ENCODE peak calls at places on chromosomes 11 and 22, in five cellular contexts. N is OCI-LY7, K is colonic mucosa, B is adrenal gland, Q is uterus. P is an unnamed sample.

GRCh38 chr11:121543981-121544380 is 91.2 kb upstream of the SORL1-AS1 start:
- DNase-seq in N (peak; percentile 35), K (no peak), B (no peak), Q (no peak), P (no peak)

GRCh38 chr11:34542085-34542484 is 28.5 kb upstream of the ELF5 start:
- DNase-seq in N (no peak), K (no peak), B (no peak), Q (no peak), P (no peak)

GRCh38 chr11:57597461-57597892 is at the start of gene SERPING1:
- DNase-seq in N (no peak), K (peak; percentile 48), B (peak; percentile 32), Q (peak; percentile 91), P (peak; percentile 43)

GRCh38 chr11:119684361-119685072 is 44.5 kb downstream of the NECTIN1 start:
- DNase-seq in N (no peak), K (no peak), B (no peak), Q (no peak), P (no peak)

GRCh38 chr22:21044931-21045584 is 688 bp upstream of the LRRC74B start:
- DNase-seq in N (no peak), K (no peak), B (peak; percentile 43), Q (no peak), P (no peak)

GRCh38 chr22:22820626-22821025 is 67.0 kb upstream of the IGLL5 start:
- DNase-seq in N (peak; percentile 72), K (no peak), B (no peak), Q (no peak), P (no peak)

GRCh38 chr11:2287102-2287501 is 14.6 kb downstream of the C11orf21 start:
- DNase-seq in N (no peak), K (no peak), B (no peak), Q (no peak), P (peak; percentile 31)

GRCh38 chr22:29833392-29833949 is 4.6 kb downstream of the ASCC2 start:
- DNase-seq in N (no peak), K (no peak), B (no peak), Q (no peak), P (no peak)

GRCh38 chr11:36566407-36567053 is 1.3 kb upstream of the RAG1 start:
- DNase-seq in N (no peak), K (no peak), B (no peak), Q (no peak), P (no peak)

GRCh38 chr22:38214248-38215056 is 12.7 kb downstream of the MAFF start:
- DNase-seq in N (peak; percentile 84), K (peak; percentile 77), B (peak; percentile 83), Q (peak; percentile 62), P (peak; percentile 77)

GRCh38 chr11:8080674-8081590 is at the start of gene TUB:
- DNase-seq in N (no peak), K (no peak), B (peak; percentile 49), Q (no peak), P (no peak)

GRCh38 chr11:68099057-68099456 is 22.1 kb downstream of the CHKA start:
- DNase-seq in N (peak; percentile 32), K (no peak), B (no peak), Q (no peak), P (no peak)

GRCh38 chr11:127675602-127676001 is 675.0 kb upstream of the KIRREL3 start:
- DNase-seq in N (no peak), K (no peak), B (no peak), Q (no peak), P (no peak)
- H3K4me1 ChIP-seq in N (no peaks in the 10 kb centered on the region), K (no peaks in the 10 kb centered on the region), B (no peaks in the 10 kb centered on the region), Q (no peaks in the 10 kb centered on the region), P (peaks cover 4% of the 10 kb centered on the region)

DNA sequence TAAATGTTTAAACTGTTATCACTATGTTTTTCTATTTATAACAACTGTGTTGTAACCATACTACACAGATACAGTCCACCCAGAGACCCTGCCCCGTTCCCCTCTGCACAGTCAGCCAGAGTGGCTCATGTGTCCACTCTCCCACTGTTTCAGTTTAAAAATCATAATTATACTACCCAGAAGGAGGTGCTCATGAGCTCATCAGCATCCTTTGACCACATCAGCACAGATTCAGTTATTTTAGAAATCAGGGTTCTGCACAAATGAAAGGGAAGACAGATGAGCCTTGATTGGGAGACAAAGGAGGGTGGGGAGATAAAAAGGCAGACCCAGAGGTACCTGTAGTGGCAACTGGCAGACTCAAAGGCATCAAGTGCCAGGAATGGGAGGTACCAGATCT is 124.3 kb downstream of the RCN1 start:
- DNase-seq in N (no peak), K (no peak), B (no peak), Q (no peak), P (no peak)
- TF ChIP-seq CTCF in N (peak; percentile 28), K (no peak), B (no peak), Q (no peak), P (no peak)

GRCh38 chr11:44563716-44564115 is 1.7 kb upstream of the CD82 start:
- DNase-seq in N (no peak), K (no peak), B (no peak), Q (no peak), P (no peak)
- H3K4me3 ChIP-seq in N (no peak overlapping the region), K (no peak overlapping the region), B (no peak overlapping the region), Q (no peak overlapping the region), P (no peak overlapping the region)

DNA sequence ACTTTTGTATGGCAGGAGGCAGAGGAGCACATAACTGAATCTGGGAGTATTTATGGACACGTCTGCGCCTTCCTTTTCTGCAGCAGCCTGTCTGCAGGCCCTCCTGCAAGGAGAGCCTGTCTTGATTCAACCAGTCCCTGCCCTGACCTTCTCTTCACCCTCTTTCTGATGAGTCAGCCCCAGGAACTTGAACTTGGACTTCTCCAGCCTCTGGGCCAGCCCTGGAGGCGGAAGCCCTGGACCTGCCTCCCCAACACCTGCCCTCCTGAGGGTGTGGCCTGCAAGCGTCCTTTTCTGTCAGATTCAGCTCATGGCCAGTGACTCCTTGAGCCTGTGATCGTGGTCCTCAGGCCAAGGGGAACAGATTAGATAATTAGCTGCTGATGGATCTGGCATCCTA is 20.0 kb downstream of the DAGLA start:
- DNase-seq in N (no peak), K (peak; percentile 91), B (no peak), Q (no peak), P (peak; percentile 86)
- H3K4me1 ChIP-seq in N (peaks cover 8% of the 10 kb centered on the region), K (peaks cover 59% of the 10 kb centered on the region), B (peaks cover 61% of the 10 kb centered on the region), Q (peaks cover 20% of the 10 kb centered on the region), P (peaks cover 61% of the 10 kb centered on the region)

P was measured in mucosa of descending colon.